ENCODE peak calls at places on chromosomes 1 and 21, in four cellular contexts. C, X, J and S are unnamed samples. For H3K27me3 and H3K9me3, the result is how much of the 10 kb centered on the place peaks cover.

GRCh38 chr1:22638476-22639234 is 2.2 kb downstream of the C1QA start:
- DNase-seq in C (no peak), X (no peak), J (no peak), S (peak)

GRCh38 chr1:119298687-119299086 is 69.9 kb upstream of the HAO2 start:
- DNase-seq in C (no peak), X (peak), J (no peak), S (no peak)

GRCh38 chr1:163176797-163177196 is 25.9 kb downstream of the RGS5 start:
- DNase-seq in J (no peak), C (no peak), X (no peak), S (no peak)

GRCh38 chr1:70319750-70320149 is 34.8 kb downstream of the ANKRD13C start:
- DNase-seq in J (no peak), C (no peak), X (peak), S (no peak)

GRCh38 chr21:28186604-28187003 is 806.1 kb downstream of the LTN1 start:
- DNase-seq in J (no peak), C (no peak), X (no peak), S (no peak)

GRCh38 chr1:160639652-160640051 is 7.2 kb downstream of the SLAMF1 start:
- DNase-seq in X (no peak), J (no peak), C (no peak), S (no peak)

GRCh38 chr1:53111073-53111556 is 31.3 kb downstream of the SLC1A7 start:
- DNase-seq in C (no peak), X (peak), J (no peak), S (no peak)

GRCh38 chr1:31502253-31502652 is 74.1 kb upstream of the TINAGL1 start:
- DNase-seq in C (no peak), X (no peak), J (no peak), S (no peak)

GRCh38 chr21:18840239-18840638 is 436.7 kb upstream of the TMPRSS15 start:
- DNase-seq in X (no peak), C (no peak), J (no peak), S (no peak)

GRCh38 chr1:202029171-202029665 is 18.8 kb downstream of the ELF3 start:
- DNase-seq in C (no peak), J (no peak), X (peak), S (no peak)

GRCh38 chr1:33712176-33712575 is 151.7 kb upstream of the HMGB4 start:
- DNase-seq in C (no peak), X (no peak), J (no peak), S (no peak)

GRCh38 chr1:209155556-209155955 is 428.0 kb upstream of the CAMK1G start:
- DNase-seq in C (no peak), X (peak), J (no peak), S (no peak)

GRCh38 chr1:42817440-42817767 is 207 bp upstream of the SVBP start:
- DNase-seq in X (no peak), J (no peak), C (no peak), S (no peak)

GRCh38 chr1:121458291-121459048 is 273.7 kb downstream of the SRGAP2C start:
- DNase-seq in J (no peak), C (no peak), X (no peak), S (no peak)

GRCh38 chr21:26776320-26777021 is 68.7 kb downstream of the ADAMTS1 start:
- DNase-seq in C (no peak), J (no peak), X (peak), S (no peak)

GRCh38 chr1:94790246-94790645 is 29.9 kb upstream of the SLC44A3 start:
- DNase-seq in X (peak), C (no peak), J (no peak), S (no peak)

GRCh38 chr21:31772674-31773555 is 41.0 kb upstream of the SCAF4 start:
- DNase-seq in J (no peak), C (no peak), X (no peak), S (no peak)
- H3K27me3 ChIP-seq in J (under half), C (under half), X (under half), S (under half)

DNA sequence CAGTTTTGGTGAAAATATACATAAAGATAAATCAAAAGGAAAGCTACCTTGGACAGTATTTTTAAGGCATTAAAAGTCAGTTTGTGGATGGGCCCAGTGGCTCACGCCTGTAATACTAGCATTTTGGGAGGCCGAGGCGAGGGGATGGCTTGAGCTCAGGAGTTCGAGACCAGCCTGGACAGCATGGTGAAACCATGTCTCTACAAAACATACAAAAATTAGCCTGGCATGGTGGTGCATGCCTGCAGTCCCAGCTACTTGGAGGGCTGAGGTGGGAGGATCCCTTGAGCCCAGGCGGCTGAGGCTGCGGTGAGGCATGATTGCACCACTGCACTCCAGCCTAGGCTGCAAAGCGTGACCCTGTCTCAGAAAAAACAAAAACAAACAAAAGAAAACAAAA is 1253.8 kb downstream of the MRPL39 start:
- DNase-seq in X (no peak), C (no peak), J (no peak), S (no peak)
- H3K9me3 ChIP-seq in X (under half), C (under half), J (under half), S (under half)

GRCh38 chr1:8763888-8764287 is 53.6 kb downstream of the RERE start:
- DNase-seq in X (no peak), C (no peak), J (no peak), S (no peak)
- TF ChIP-seq CTCF in X (no peak), C (no peak), J (no peak), S (no peak)

GRCh38 chr1:1004780-1005697 is 5.1 kb upstream of the HES4 start:
- DNase-seq in J (no peak), X (peak), C (peak), S (peak)
- H3K27me3 ChIP-seq in J (under half), X (under half), C (under half), S (under half)

GRCh38 chr1:2908561-2908960 is 107.1 kb upstream of the TTC34 start:
- DNase-seq in C (no peak), X (no peak), J (no peak), S (no peak)
- H3K9me3 ChIP-seq in C (under half), X (under half), J (under half), S (under half)

GRCh38 chr1:110412576-110412975 is 5.1 kb upstream of the LAMTOR5 start:
- DNase-seq in C (peak), X (peak), J (peak), S (peak)
- TF ChIP-seq CTCF in C (peak), X (peak), J (peak), S (peak)

GRCh38 chr21:36696390-36696639 is 2.6 kb upstream of the SIM2 start:
- DNase-seq in X (no peak), C (no peak), J (no peak), S (no peak)
- H3K27me3 ChIP-seq in X (half or more), C (under half), J (half or more), S (half or more)